ENCODE peak calls at places on chromosomes 5 and 9, in seven cellular contexts. One of them, this sample, is unnamed.

GRCh38 chr9:4678679-4679267 is 596 bp upstream of the CDC37L1 start:
- DNase-seq in neural crest cell: no peak
- DNase-seq in prostate gland: no peak
- DNase-seq in HL-60: peak; percentile 29
- DNase-seq in HCT116: no peak
- DNase-seq in kidney epithelial cell: no peak
- DNase-seq in fibroblast of villous mesenchyme: peak; percentile 51
- DNase-seq in this sample: no peak

GRCh38 chr9:110303136-110303535 is 34.5 kb downstream of the TXNDC8 start:
- DNase-seq in neural crest cell: no peak
- DNase-seq in prostate gland: no peak
- DNase-seq in HL-60: peak; percentile 75
- DNase-seq in HCT116: no peak
- DNase-seq in kidney epithelial cell: no peak
- DNase-seq in fibroblast of villous mesenchyme: peak; percentile 90
- DNase-seq in this sample: no peak

GRCh38 chr5:36899860-36900259 is 23.3 kb downstream of the NIPBL start:
- DNase-seq in neural crest cell: no peak
- DNase-seq in prostate gland: no peak
- DNase-seq in HL-60: no peak
- DNase-seq in HCT116: no peak
- DNase-seq in kidney epithelial cell: no peak
- DNase-seq in fibroblast of villous mesenchyme: no peak
- DNase-seq in this sample: no peak

GRCh38 chr5:75566710-75567309 is 44.4 kb upstream of the ANKDD1B start:
- DNase-seq in neural crest cell: no peak
- DNase-seq in prostate gland: peak; percentile 15
- DNase-seq in HL-60: peak; percentile 15
- DNase-seq in HCT116: peak; percentile 80
- DNase-seq in kidney epithelial cell: peak; percentile 80
- DNase-seq in fibroblast of villous mesenchyme: peak; percentile 92
- DNase-seq in this sample: peak; percentile 44

GRCh38 chr5:73339165-73339564 is 109.4 kb downstream of the FOXD1 start:
- DNase-seq in neural crest cell: no peak
- DNase-seq in prostate gland: no peak
- DNase-seq in HL-60: no peak
- DNase-seq in HCT116: no peak
- DNase-seq in kidney epithelial cell: no peak
- DNase-seq in fibroblast of villous mesenchyme: no peak
- DNase-seq in this sample: no peak

GRCh38 chr5:97764700-97765099 is 581.7 kb upstream of the RIOK2 start:
- DNase-seq in neural crest cell: no peak
- DNase-seq in prostate gland: no peak
- DNase-seq in HL-60: no peak
- DNase-seq in HCT116: no peak
- DNase-seq in kidney epithelial cell: peak; percentile 16
- DNase-seq in fibroblast of villous mesenchyme: peak; percentile 71
- DNase-seq in this sample: no peak

GRCh38 chr9:77725051-77725702 is 77.1 kb upstream of the GNA14 start:
- DNase-seq in neural crest cell: no peak
- DNase-seq in prostate gland: no peak
- DNase-seq in HL-60: no peak
- DNase-seq in HCT116: no peak
- DNase-seq in kidney epithelial cell: no peak
- DNase-seq in fibroblast of villous mesenchyme: no peak
- DNase-seq in this sample: no peak

GRCh38 chr9:89880721-89881120 is 275.9 kb downstream of the GADD45G start:
- DNase-seq in neural crest cell: no peak
- DNase-seq in prostate gland: no peak
- DNase-seq in HL-60: no peak
- DNase-seq in HCT116: no peak
- DNase-seq in kidney epithelial cell: no peak
- DNase-seq in fibroblast of villous mesenchyme: no peak
- DNase-seq in this sample: no peak

GRCh38 chr5:127170918-127171600 is 97.8 kb upstream of the C5orf63 start:
- DNase-seq in neural crest cell: no peak
- DNase-seq in prostate gland: no peak
- DNase-seq in HL-60: no peak
- DNase-seq in HCT116: no peak
- DNase-seq in kidney epithelial cell: no peak
- DNase-seq in fibroblast of villous mesenchyme: no peak
- DNase-seq in this sample: no peak

GRCh38 chr5:157076558-157076957 is 17.6 kb upstream of the HAVCR1 start:
- DNase-seq in neural crest cell: no peak
- DNase-seq in prostate gland: no peak
- DNase-seq in HL-60: no peak
- DNase-seq in HCT116: no peak
- DNase-seq in kidney epithelial cell: peak; percentile 56
- DNase-seq in fibroblast of villous mesenchyme: peak; percentile 19
- DNase-seq in this sample: no peak

GRCh38 chr9:135268981-135269380 is 181.5 kb downstream of the OLFM1 start:
- DNase-seq in neural crest cell: no peak
- DNase-seq in prostate gland: no peak
- DNase-seq in HL-60: no peak
- DNase-seq in HCT116: no peak
- DNase-seq in kidney epithelial cell: no peak
- DNase-seq in fibroblast of villous mesenchyme: no peak
- DNase-seq in this sample: no peak

GRCh38 chr9:79116064-79116463 is 455.7 kb upstream of the TLE4 start:
- DNase-seq in neural crest cell: no peak
- DNase-seq in prostate gland: no peak
- DNase-seq in HL-60: no peak
- DNase-seq in HCT116: no peak
- DNase-seq in kidney epithelial cell: no peak
- DNase-seq in fibroblast of villous mesenchyme: no peak
- DNase-seq in this sample: no peak

GRCh38 chr5:78811121-78811832 is 162.7 kb upstream of the LHFPL2 start:
- DNase-seq in neural crest cell: no peak
- DNase-seq in prostate gland: no peak
- DNase-seq in HL-60: no peak
- DNase-seq in HCT116: no peak
- DNase-seq in kidney epithelial cell: no peak
- DNase-seq in fibroblast of villous mesenchyme: peak; percentile 60
- DNase-seq in this sample: no peak

GRCh38 chr5:77924081-77924480 is 147.9 kb upstream of the TBCA start:
- DNase-seq in neural crest cell: no peak
- DNase-seq in prostate gland: no peak
- DNase-seq in HL-60: no peak
- DNase-seq in HCT116: no peak
- DNase-seq in kidney epithelial cell: no peak
- DNase-seq in fibroblast of villous mesenchyme: no peak
- DNase-seq in this sample: no peak

GRCh38 chr9:129312251-129312650 is 134.2 kb upstream of the IER5L start:
- DNase-seq in neural crest cell: no peak
- DNase-seq in prostate gland: no peak
- DNase-seq in HL-60: no peak
- DNase-seq in HCT116: no peak
- DNase-seq in kidney epithelial cell: no peak
- DNase-seq in fibroblast of villous mesenchyme: no peak
- DNase-seq in this sample: no peak

GRCh38 chr5:31864015-31864414 is 225.1 kb downstream of the PDZD2 start:
- DNase-seq in neural crest cell: no peak
- DNase-seq in prostate gland: no peak
- DNase-seq in HL-60: no peak
- DNase-seq in HCT116: no peak
- DNase-seq in kidney epithelial cell: no peak
- DNase-seq in fibroblast of villous mesenchyme: no peak
- DNase-seq in this sample: no peak

GRCh38 chr5:88724201-88724600 is 158.8 kb downstream of the MEF2C start:
- DNase-seq in neural crest cell: no peak
- DNase-seq in prostate gland: no peak
- DNase-seq in HL-60: no peak
- DNase-seq in HCT116: peak; percentile 8
- DNase-seq in kidney epithelial cell: no peak
- DNase-seq in fibroblast of villous mesenchyme: peak; percentile 19
- DNase-seq in this sample: no peak

GRCh38 chr5:73826301-73826700 is 200.3 kb downstream of the ARHGEF28 start:
- DNase-seq in neural crest cell: no peak
- DNase-seq in prostate gland: peak; percentile 32
- DNase-seq in HL-60: no peak
- DNase-seq in HCT116: no peak
- DNase-seq in kidney epithelial cell: no peak
- DNase-seq in fibroblast of villous mesenchyme: no peak
- DNase-seq in this sample: no peak

GRCh38 chr9:105332471-105332870 is 88.0 kb downstream of the SLC44A1 start:
- DNase-seq in neural crest cell: no peak
- DNase-seq in prostate gland: no peak
- DNase-seq in HL-60: no peak
- DNase-seq in HCT116: no peak
- DNase-seq in kidney epithelial cell: no peak
- DNase-seq in fibroblast of villous mesenchyme: no peak
- DNase-seq in this sample: no peak

GRCh38 chr9:89755835-89756234 is 151.0 kb downstream of the GADD45G start:
- DNase-seq in neural crest cell: no peak
- DNase-seq in prostate gland: no peak
- DNase-seq in HL-60: no peak
- DNase-seq in HCT116: no peak
- DNase-seq in kidney epithelial cell: no peak
- DNase-seq in fibroblast of villous mesenchyme: peak; percentile 50
- DNase-seq in this sample: no peak

GRCh38 chr5:108727639-108728565 is 19.8 kb upstream of the FER start:
- DNase-seq in neural crest cell: peak; percentile 79
- DNase-seq in prostate gland: peak; percentile 89
- DNase-seq in HL-60: peak; percentile 64
- DNase-seq in HCT116: peak; percentile 82
- DNase-seq in kidney epithelial cell: peak; percentile 49
- DNase-seq in fibroblast of villous mesenchyme: peak; percentile 92
- DNase-seq in this sample: peak; percentile 95

GRCh38 chr5:71482132-71482531 is 26.7 kb downstream of the BDP1 start:
- DNase-seq in neural crest cell: no peak
- DNase-seq in prostate gland: peak; percentile 63
- DNase-seq in HL-60: no peak
- DNase-seq in HCT116: no peak
- DNase-seq in kidney epithelial cell: no peak
- DNase-seq in fibroblast of villous mesenchyme: peak; percentile 43
- DNase-seq in this sample: peak; percentile 40

GRCh38 chr9:91180930-91181268 is 180.8 kb downstream of the AUH start:
- DNase-seq in neural crest cell: no peak
- DNase-seq in prostate gland: no peak
- DNase-seq in HL-60: no peak
- DNase-seq in HCT116: no peak
- DNase-seq in kidney epithelial cell: no peak
- DNase-seq in fibroblast of villous mesenchyme: no peak
- DNase-seq in this sample: no peak

GRCh38 chr9:91182831-91183230 is 178.9 kb downstream of the AUH start:
- DNase-seq in neural crest cell: no peak
- DNase-seq in prostate gland: no peak
- DNase-seq in HL-60: no peak
- DNase-seq in HCT116: no peak
- DNase-seq in kidney epithelial cell: no peak
- DNase-seq in fibroblast of villous mesenchyme: no peak
- DNase-seq in this sample: no peak

GRCh38 chr9:91180240-91180929 is 181.3 kb downstream of the AUH start:
- DNase-seq in neural crest cell: no peak
- DNase-seq in prostate gland: no peak
- DNase-seq in HL-60: no peak
- DNase-seq in HCT116: no peak
- DNase-seq in kidney epithelial cell: no peak
- DNase-seq in fibroblast of villous mesenchyme: no peak
- DNase-seq in this sample: no peak

GRCh38 chr9:91181541-91181940 is 180.2 kb downstream of the AUH start:
- DNase-seq in neural crest cell: no peak
- DNase-seq in prostate gland: no peak
- DNase-seq in HL-60: no peak
- DNase-seq in HCT116: no peak
- DNase-seq in kidney epithelial cell: no peak
- DNase-seq in fibroblast of villous mesenchyme: no peak
- DNase-seq in this sample: no peak

DNA sequence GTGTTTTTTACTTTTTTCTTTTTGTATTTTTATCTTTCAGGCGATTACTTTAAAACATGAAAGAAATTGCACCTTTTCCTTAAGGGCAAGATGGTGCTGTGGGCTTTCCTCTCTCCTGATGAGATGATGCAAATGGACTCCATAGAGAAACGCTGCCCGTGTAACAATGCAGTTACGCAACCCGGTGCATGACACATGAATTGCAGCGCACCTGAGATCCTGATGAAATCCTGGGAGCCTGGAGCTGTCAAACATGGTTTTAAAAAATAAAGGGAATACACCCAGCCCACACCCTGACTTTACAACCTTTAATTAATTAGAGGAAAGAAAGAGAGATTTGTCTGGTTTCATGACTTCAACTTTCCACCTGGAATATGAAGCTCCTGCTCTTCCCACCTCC is 179.3 kb downstream of the AUH start:
- DNase-seq in neural crest cell: no peak
- DNase-seq in prostate gland: no peak
- DNase-seq in HL-60: no peak
- DNase-seq in HCT116: no peak
- DNase-seq in kidney epithelial cell: no peak
- DNase-seq in fibroblast of villous mesenchyme: no peak
- DNase-seq in this sample: peak; percentile 51
- TF ChIP-seq CTCF in neural crest cell: no peak
- TF ChIP-seq CTCF in prostate gland: no peak
- TF ChIP-seq CTCF in HL-60: no peak
- TF ChIP-seq CTCF in HCT116: no peak
- TF ChIP-seq CTCF in kidney epithelial cell: no peak
- TF ChIP-seq CTCF in fibroblast of villous mesenchyme: no peak
- TF ChIP-seq CTCF in this sample: no peak

DNA sequence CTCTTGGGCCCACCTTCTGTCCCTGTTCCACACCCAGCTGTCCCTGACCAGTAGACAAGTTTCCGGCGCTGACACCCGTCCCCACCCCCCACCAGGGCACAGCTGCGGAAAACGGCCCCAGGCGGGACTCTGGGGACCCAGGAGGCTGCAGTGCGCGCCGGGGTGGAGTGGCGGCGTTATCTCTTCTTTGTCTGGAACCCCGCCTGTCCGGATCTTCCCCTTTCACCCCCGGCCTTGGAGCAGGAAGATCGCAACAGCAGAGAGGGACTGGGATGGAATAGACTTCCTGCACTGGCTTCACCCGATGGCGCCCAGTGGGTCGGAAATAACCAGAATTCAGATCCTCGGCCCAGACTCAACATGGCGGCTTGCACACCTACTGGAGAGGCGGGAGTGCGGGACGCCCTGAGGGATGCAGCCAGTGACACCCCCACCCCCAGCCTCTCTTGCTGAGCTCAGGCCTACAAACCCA is 4.7 kb downstream of the PAX5 start:
- DNase-seq in neural crest cell: no peak
- DNase-seq in prostate gland: no peak
- DNase-seq in HL-60: no peak
- DNase-seq in HCT116: no peak
- DNase-seq in kidney epithelial cell: no peak
- DNase-seq in fibroblast of villous mesenchyme: no peak
- DNase-seq in this sample: no peak
- TF ChIP-seq CTCF in neural crest cell: no peak
- TF ChIP-seq CTCF in prostate gland: no peak
- TF ChIP-seq CTCF in HL-60: no peak
- TF ChIP-seq CTCF in HCT116: no peak
- TF ChIP-seq CTCF in kidney epithelial cell: no peak
- TF ChIP-seq CTCF in fibroblast of villous mesenchyme: no peak
- TF ChIP-seq CTCF in this sample: no peak

GRCh38 chr5:54066433-54066832 is 243.9 kb downstream of the ARL15 start:
- DNase-seq in neural crest cell: no peak
- DNase-seq in prostate gland: no peak
- DNase-seq in HL-60: no peak
- DNase-seq in HCT116: no peak
- DNase-seq in kidney epithelial cell: no peak
- DNase-seq in fibroblast of villous mesenchyme: no peak
- DNase-seq in this sample: no peak
- TF ChIP-seq CTCF in neural crest cell: no peak
- TF ChIP-seq CTCF in prostate gland: no peak
- TF ChIP-seq CTCF in HL-60: no peak
- TF ChIP-seq CTCF in HCT116: no peak
- TF ChIP-seq CTCF in kidney epithelial cell: no peak
- TF ChIP-seq CTCF in fibroblast of villous mesenchyme: no peak
- TF ChIP-seq CTCF in this sample: no peak

GRCh38 chr5:172179032-172179989 is 8.7 kb downstream of the STK10 start:
- DNase-seq in neural crest cell: peak; percentile 25
- DNase-seq in prostate gland: no peak
- DNase-seq in HL-60: peak; percentile 89
- DNase-seq in HCT116: no peak
- DNase-seq in kidney epithelial cell: no peak
- DNase-seq in fibroblast of villous mesenchyme: peak; percentile 59
- DNase-seq in this sample: no peak
- TF ChIP-seq CTCF in neural crest cell: no peak
- TF ChIP-seq CTCF in prostate gland: no peak
- TF ChIP-seq CTCF in HL-60: no peak
- TF ChIP-seq CTCF in HCT116: no peak
- TF ChIP-seq CTCF in kidney epithelial cell: no peak
- TF ChIP-seq CTCF in fibroblast of villous mesenchyme: no peak
- TF ChIP-seq CTCF in this sample: no peak

This sample was measured in Calu3.